ENCODE peak calls at places on chromosomes 5 and 9, in four cellular contexts. E is SK-N-SH, P is HCT116, N is GM12878. J is an unnamed sample.

GRCh38 chr5:41445937-41446563 is 64.4 kb downstream of the PLCXD3 start:
- DNase-seq in E (no peak), P (no peak), N (no peak), J (no peak)

GRCh38 chr9:98332405-98332831 is 77.0 kb upstream of the TBC1D2 start:
- DNase-seq in E (no peak), P (no peak), N (no peak), J (no peak)

GRCh38 chr5:172897691-172898512 is 61.3 kb upstream of the RPL26L1 start:
- DNase-seq in E (no peak), P (no peak), N (no peak), J (no peak)

GRCh38 chr5:99929806-99930135 is 605.4 kb upstream of the FAM174A start:
- DNase-seq in E (no peak), P (no peak), N (no peak), J (no peak)

GRCh38 chr9:135334953-135335460 is 144.6 kb upstream of the PPP1R26 start:
- DNase-seq in E (peak), P (no peak), N (no peak), J (no peak)

GRCh38 chr9:95268681-95269080 is 48.8 kb downstream of the FANCC start:
- DNase-seq in E (peak), P (peak), N (no peak), J (peak)

GRCh38 chr5:68739752-68740151 is 354.1 kb upstream of the SLC30A5 start:
- DNase-seq in E (no peak), P (no peak), N (peak), J (no peak)

GRCh38 chr9:14180077-14180941 is 133.6 kb downstream of the NFIB start:
- DNase-seq in E (no peak), P (no peak), N (no peak), J (no peak)

GRCh38 chr5:36880761-36881160 is 4.2 kb downstream of the NIPBL start:
- DNase-seq in E (no peak), P (no peak), N (no peak), J (no peak)

GRCh38 chr9:132193227-132194110 is 31.6 kb downstream of the NTNG2 start:
- DNase-seq in E (no peak), P (no peak), N (no peak), J (no peak)

GRCh38 chr5:152246401-152246800 is 158.7 kb downstream of the NMUR2 start:
- DNase-seq in E (no peak), P (no peak), N (no peak), J (peak)

GRCh38 chr9:127907867-127908659 is 8.7 kb upstream of the ST6GALNAC6 start:
- DNase-seq in E (no peak), P (no peak), N (no peak), J (no peak)
- TF ChIP-seq JUND in E (no peak), P (no peak), N (no peak), J (no peak)

GRCh38 chr5:1206521-1207412 is 5.4 kb downstream of the SLC6A19 start:
- DNase-seq in E (no peak), P (no peak), N (no peak), J (no peak)

GRCh38 chr5:1208221-1208742 is 6.9 kb downstream of the SLC6A19 start:
- DNase-seq in E (no peak), P (no peak), N (no peak), J (no peak)

GRCh38 chr5:1208743-1209551 is 7.6 kb downstream of the SLC6A19 start:
- DNase-seq in E (peak), P (no peak), N (no peak), J (peak)

GRCh38 chr5:1209552-1209852 is 8.1 kb downstream of the SLC6A19 start:
- DNase-seq in E (no peak), P (no peak), N (no peak), J (no peak)

GRCh38 chr5:1207555-1207954 is 6.2 kb downstream of the SLC6A19 start:
- DNase-seq in E (no peak), P (no peak), N (no peak), J (no peak)
- TF ChIP-seq JUND in E (no peak), P (no peak), N (no peak), J (no peak)

DNA sequence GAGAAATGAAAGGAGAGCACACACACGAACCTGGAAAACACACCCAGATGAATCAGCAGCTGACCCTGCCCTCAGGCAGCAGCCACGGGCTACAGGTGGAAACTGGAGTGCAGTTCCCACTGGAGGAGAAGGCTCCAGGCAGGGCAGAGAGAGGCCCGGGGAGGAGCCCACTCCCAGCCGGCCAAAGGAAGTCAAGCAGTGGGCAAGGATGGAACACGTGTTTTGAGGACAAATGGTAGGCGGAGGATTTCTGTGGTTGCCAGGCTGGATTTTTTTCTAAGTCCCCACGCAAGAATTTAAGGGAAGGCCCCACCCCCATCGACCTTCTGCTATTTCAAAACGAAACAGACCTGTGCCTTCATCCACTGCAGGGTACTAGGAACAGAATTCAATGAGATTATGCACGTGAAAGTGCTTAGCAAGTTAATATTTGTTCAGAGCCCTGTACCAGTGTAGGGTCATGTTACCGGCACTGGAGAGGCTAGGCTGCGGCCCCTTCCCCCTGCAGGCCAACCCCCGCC is 6.8 kb downstream of the EPB41L4B start:
- DNase-seq in E (no peak), P (no peak), N (no peak), J (peak)
- TF ChIP-seq JUND in E (no peak), P (no peak), N (no peak), J (no peak)

GRCh38 chr5:32760091-32760509 is 49.0 kb downstream of the NPR3 start:
- DNase-seq in E (no peak), P (no peak), N (no peak), J (peak)
- TF ChIP-seq JUND in E (peak), P (no peak), N (no peak), J (no peak)

GRCh38 chr9:21976334-21976875 is 17.8 kb downstream of the CDKN2A start:
- DNase-seq in E (no peak), P (no peak), N (no peak), J (no peak)

GRCh38 chr9:21970800-21971620 is 23.2 kb downstream of the CDKN2A start:
- DNase-seq in E (no peak), P (no peak), N (no peak), J (no peak)

GRCh38 chr9:21972361-21972760 is 21.8 kb downstream of the CDKN2A start:
- DNase-seq in E (no peak), P (no peak), N (no peak), J (no peak)

GRCh38 chr9:21974230-21974541 is 20.0 kb downstream of the CDKN2A start:
- DNase-seq in E (no peak), P (no peak), N (no peak), J (no peak)

DNA sequence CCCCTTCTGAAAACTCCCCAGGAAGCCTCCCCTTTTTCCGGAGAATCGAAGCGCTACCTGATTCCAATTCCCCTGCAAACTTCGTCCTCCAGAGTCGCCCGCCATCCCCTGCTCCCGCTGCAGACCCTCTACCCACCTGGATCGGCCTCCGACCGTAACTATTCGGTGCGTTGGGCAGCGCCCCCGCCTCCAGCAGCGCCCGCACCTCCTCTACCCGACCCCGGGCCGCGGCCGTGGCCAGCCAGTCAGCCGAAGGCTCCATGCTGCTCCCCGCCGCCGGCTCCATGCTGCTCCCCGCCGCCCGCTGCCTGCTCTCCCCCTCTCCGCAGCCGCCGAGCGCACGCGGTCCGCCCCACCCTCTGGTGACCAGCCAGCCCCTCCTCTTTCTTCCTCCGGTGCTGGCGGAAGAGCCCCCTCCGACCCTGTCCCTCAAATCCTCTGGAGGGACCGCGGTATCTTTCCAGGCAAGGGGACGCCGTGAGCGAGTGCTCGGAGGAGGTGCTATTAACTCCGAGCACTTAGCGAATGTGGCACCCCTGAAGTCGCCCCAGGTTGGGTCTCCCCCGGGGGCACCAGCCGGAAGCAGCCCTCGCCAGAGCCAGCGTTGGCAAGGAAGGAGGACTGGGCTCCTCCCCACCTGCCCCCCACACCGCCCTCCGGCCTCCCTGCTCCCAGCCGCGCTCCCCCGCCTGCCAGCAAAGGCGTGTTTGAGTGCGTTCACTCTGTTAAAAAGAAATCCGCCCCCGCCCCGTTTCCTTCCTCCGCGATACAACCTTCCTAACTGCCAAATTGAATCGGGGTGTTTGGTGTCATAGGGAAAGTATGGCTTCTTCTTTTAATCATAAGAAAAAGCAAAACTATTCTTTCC is 19.4 kb downstream of the CDKN2A start:
- DNase-seq in E (peak), P (peak), N (no peak), J (no peak)
- TF ChIP-seq JUND in E (no peak), P (no peak), N (no peak), J (no peak)

GRCh38 chr9:93686127-93686879 is 109.9 kb downstream of the PHF2 start:
- DNase-seq in E (no peak), P (no peak), N (no peak), J (no peak)
- TF ChIP-seq JUND in E (no peak), P (no peak), N (no peak), J (no peak)

DNA sequence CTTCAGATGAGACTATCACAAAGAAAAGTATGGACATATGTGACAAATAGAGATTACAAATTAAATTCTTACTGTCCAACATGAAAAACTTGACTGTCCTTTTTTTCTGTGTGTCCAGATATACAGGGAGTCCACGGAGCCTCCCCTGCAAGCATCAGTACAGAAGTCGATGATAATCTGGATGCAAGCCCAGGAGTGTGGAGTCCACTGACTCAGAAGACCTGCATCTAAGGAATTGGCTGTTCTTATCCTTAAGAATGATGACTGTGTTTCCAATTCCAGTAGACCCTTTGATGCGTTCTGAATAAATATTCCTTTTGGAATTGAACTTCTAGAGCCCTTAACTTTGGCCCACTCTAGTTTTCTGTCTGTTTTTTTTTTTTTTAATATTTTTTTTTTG is 56.7 kb upstream of the TAF11L2 start:
- DNase-seq in E (no peak), P (no peak), N (no peak), J (no peak)
- TF ChIP-seq JUND in E (no peak), P (no peak), N (no peak), J (no peak)

GRCh38 chr5:137858223-137858916 is 9.3 kb upstream of the MYOT start:
- DNase-seq in E (no peak), P (no peak), N (peak), J (no peak)
- TF ChIP-seq JUND in E (no peak), P (no peak), N (no peak), J (no peak)

DNA sequence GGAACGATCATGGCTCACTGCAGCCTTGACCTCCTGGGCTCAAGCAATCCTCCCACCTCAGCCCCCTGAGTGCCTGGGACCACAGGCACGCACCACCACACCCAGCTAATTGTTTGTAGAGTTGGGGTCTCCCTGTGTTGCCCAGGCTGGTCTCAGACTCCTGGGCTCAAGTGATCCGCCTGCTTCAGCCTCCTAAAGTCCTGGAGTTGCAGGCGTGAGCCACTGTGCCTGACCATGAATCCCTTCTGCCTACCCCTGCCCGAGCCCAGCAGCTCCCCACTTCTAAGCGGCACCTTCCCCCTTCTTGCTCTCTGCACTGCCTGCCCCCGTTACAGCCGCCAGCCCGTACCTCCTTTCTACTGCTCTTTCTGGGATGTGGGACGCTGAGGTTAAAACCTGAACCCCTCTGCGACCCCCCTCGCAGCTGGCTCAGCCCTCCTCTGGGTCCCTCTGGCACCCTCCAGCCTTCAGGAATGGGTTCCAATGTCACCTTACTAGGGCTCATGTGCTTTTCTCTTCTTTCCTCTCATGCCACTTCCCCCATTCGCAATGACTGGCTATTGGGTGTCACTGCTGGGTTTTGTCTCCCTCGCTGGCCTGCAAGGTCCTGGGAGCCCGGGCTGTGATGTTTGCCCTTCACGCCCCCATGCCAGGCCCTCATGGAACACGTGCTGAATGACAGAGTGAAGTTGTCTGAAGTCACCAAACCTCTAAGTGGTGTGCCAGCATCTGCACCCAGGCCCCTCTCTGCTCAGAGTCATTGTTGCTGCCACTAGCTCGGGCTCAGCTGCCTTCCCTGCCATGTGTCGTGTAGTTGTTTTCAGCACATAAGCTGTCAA is 249.7 kb downstream of the PBX3 start:
- DNase-seq in E (peak), P (no peak), N (no peak), J (no peak)
- TF ChIP-seq JUND in E (no peak), P (no peak), N (no peak), J (no peak)

GRCh38 chr5:140303987-140304386 is 1.1 kb upstream of the PFDN1 start:
- DNase-seq in E (no peak), P (no peak), N (no peak), J (no peak)
- TF ChIP-seq JUND in E (no peak), P (no peak), N (no peak), J (no peak)

J was measured in T47D.